ENCODE peak calls at places on chromosomes 16 and 17, in seven cellular contexts. K is lower lobe of right lung; I is cardiac muscle cell; X is heart left ventricle; Q is B cell; P is CD4-positive, alpha-beta T cell; U is endothelial cell. L is an unnamed sample.

GRCh38 chr17:79931517-79932309 is 92.5 kb upstream of the CBX4 start:
- DNase-seq in K (no peak), X (no peak), I (peak), U (no peak), Q (peak), P (no peak), L (no peak)

GRCh38 chr16:65409505-65409904 is 287.6 kb upstream of the CDH11 start:
- DNase-seq in I (no peak), X (no peak), U (no peak), P (no peak), Q (no peak), K (no peak), L (no peak)

GRCh38 chr17:65345261-65346060 is 208.3 kb downstream of the RGS9 start:
- DNase-seq in Q (no peak), U (no peak), I (peak), P (peak), X (no peak), K (no peak), L (no peak)

GRCh38 chr17:59845595-59846390 is 47.0 kb downstream of the TUBD1 start:
- DNase-seq in X (no peak), P (no peak), Q (peak), K (peak), I (peak), U (no peak), L (no peak)

GRCh38 chr17:21678451-21679081 is 13.8 kb upstream of the KCNJ18 start:
- DNase-seq in K (no peak), I (no peak), P (no peak), Q (no peak), X (no peak), U (no peak), L (no peak)

GRCh38 chr16:11024333-11025053 is 80.1 kb downstream of the CLEC16A start:
- DNase-seq in I (no peak), P (no peak), U (no peak), X (no peak), K (no peak), Q (no peak), L (no peak)

GRCh38 chr17:68101992-68102758 is 66.6 kb downstream of the KPNA2 start:
- DNase-seq in X (no peak), Q (peak), K (no peak), I (no peak), P (peak), U (peak), L (no peak)

GRCh38 chr17:4201231-4201630 is 58.2 kb downstream of the CYB5D2 start:
- DNase-seq in K (no peak), U (no peak), I (no peak), X (no peak), P (no peak), Q (no peak), L (no peak)

GRCh38 chr17:9242497-9242881 is 221.2 kb downstream of the NTN1 start:
- DNase-seq in Q (no peak), I (no peak), K (no peak), X (peak), P (no peak), U (no peak), L (no peak)

GRCh38 chr16:50762241-50762640 is 20.4 kb downstream of the CYLD start:
- DNase-seq in U (no peak), Q (no peak), X (no peak), K (no peak), P (no peak), I (no peak), L (no peak)

GRCh38 chr17:6749519-6749918 is 6.3 kb upstream of the XAF1 start:
- DNase-seq in P (no peak), Q (no peak), U (no peak), I (peak), X (no peak), K (no peak), L (no peak)

GRCh38 chr17:82964851-82965341 is 114.5 kb upstream of the METRNL start:
- DNase-seq in I (no peak), Q (no peak), U (no peak), X (no peak), P (no peak), K (no peak), L (no peak)

GRCh38 chr16:47777191-47777590 is 316.1 kb downstream of the PHKB start:
- DNase-seq in I (peak), K (no peak), P (no peak), X (no peak), Q (no peak), U (no peak), L (no peak)

GRCh38 chr17:1010586-1010985 is 13.7 kb downstream of the TIMM22 start:
- DNase-seq in X (no peak), I (no peak), P (no peak), Q (no peak), K (no peak), U (no peak), L (no peak)

GRCh38 chr16:11257131-11257938 is 1.3 kb upstream of the SOCS1 start:
- DNase-seq in P (peak), Q (peak), U (peak), X (peak), K (peak), I (peak), L (peak)

GRCh38 chr17:72121164-72122001 is 563 bp downstream of the SOX9 start:
- DNase-seq in K (peak), X (peak), I (peak), Q (no peak), U (peak), P (no peak), L (no peak)

GRCh38 chr17:35732806-35733136 is 1.3 kb downstream of the RASL10B start:
- DNase-seq in Q (no peak), K (no peak), P (no peak), I (no peak), U (no peak), X (no peak), L (no peak)

GRCh38 chr16:20225334-20225733 is 102.0 kb downstream of the GP2 start:
- DNase-seq in I (no peak), P (no peak), K (no peak), X (no peak), Q (no peak), U (no peak), L (no peak)

GRCh38 chr17:74015316-74015715 is 188.2 kb upstream of the RPL38 start:
- DNase-seq in P (no peak), I (no peak), U (no peak), X (no peak), Q (no peak), K (no peak), L (no peak)

GRCh38 chr17:74016504-74016903 is 187.0 kb upstream of the RPL38 start:
- DNase-seq in U (no peak), P (no peak), K (no peak), Q (no peak), I (no peak), X (no peak), L (no peak)

GRCh38 chr17:74019860-74020259 is 183.6 kb upstream of the RPL38 start:
- DNase-seq in I (no peak), P (no peak), Q (no peak), K (no peak), X (no peak), U (no peak), L (no peak)

GRCh38 chr17:74018116-74018515 is 185.4 kb upstream of the RPL38 start:
- DNase-seq in U (no peak), K (no peak), P (no peak), I (no peak), X (no peak), Q (no peak), L (no peak)

DNA sequence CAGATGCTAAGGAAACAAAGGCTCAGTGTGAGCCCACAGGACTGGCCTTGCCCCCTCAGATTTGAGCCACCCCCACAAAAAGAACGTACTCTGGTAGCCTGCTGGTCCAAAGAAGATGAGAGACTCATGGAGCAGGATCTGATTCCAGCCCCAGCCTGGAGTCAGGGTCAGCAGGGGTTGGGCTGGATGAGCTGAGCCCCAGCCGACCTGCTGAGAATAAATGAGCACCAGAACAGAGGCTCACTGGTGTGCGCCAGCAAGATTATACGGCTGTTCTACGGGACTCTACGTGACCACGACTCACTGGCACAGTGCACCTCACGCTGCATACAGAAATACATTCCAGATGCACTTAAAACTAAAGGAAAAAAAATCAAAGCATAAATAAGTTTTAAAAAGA is 186.0 kb upstream of the RPL38 start:
- DNase-seq in P (no peak), I (no peak), U (no peak), Q (no peak), X (no peak), K (no peak), L (no peak)
- TF ChIP-seq CTCF in P (no peak), I (no peak), U (no peak), Q (no peak), X (no peak), K (no peak), L (no peak)

GRCh38 chr17:40779181-40779909 is 3.0 kb downstream of the KRT27 start:
- DNase-seq in K (peak), P (no peak), I (no peak), X (peak), U (no peak), Q (peak), L (no peak)
- TF ChIP-seq CTCF in K (no peak), P (no peak), I (no peak), X (no peak), U (no peak), Q (no peak), L (no peak)

DNA sequence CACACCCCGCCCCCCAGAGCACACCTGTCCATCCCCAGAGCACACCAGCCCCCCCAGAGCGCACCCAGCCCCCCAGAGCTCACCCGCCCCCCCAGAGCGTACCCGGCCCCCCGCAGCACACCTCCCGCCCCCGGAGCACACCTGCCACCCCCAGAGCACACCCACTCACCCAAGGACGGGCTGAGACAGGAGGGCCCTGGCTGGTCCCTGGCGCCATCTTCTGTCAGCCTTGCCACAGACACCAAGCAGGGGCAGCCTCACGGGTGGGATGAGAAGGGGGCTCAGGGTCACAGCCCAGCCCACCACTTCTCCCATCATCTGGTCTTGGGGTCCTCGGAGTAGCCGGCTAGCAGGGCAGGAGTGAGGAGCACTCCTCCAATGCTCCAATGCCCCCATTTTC is 31.8 kb downstream of the PIEZO1 start:
- DNase-seq in I (no peak), X (no peak), U (no peak), Q (no peak), P (no peak), K (no peak), L (no peak)
- TF ChIP-seq CTCF in I (no peak), X (no peak), U (no peak), Q (no peak), P (no peak), K (no peak), L (no peak)

DNA sequence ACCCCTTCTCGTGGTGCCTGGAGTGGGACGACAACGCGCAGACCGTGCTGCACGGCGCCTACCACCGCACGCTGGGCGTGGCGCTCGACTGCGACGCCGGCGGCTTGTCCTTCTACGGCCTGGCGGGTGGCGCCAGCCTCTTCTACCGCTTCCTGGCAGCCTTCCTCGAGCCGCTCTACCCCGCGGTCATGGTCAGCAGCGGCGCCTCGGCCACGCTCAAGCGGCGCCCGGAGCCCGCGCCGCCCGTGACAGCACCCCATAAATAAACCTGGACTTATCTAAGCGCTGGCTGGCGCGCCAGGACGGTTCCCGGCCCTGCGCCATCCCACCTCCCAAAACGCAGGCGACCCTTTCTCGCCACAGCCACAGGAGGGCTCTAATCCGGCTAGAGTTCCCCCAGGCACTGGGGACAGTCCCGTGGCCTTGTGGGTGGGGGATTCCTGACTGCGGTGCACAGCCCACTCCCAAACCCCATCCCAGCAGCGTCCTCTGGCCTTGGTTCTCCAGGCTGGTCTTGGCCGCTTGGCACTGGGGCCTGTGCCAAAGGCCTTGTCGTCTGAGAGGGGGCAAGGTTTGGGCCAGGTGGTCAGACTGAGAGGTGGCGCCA is 10.2 kb upstream of the SLC16A5 start:
- DNase-seq in I (peak), Q (peak), X (peak), K (peak), U (no peak), P (peak), L (no peak)
- TF ChIP-seq CTCF in I (no peak), Q (no peak), X (peak), K (peak), U (no peak), P (no peak), L (no peak)

DNA sequence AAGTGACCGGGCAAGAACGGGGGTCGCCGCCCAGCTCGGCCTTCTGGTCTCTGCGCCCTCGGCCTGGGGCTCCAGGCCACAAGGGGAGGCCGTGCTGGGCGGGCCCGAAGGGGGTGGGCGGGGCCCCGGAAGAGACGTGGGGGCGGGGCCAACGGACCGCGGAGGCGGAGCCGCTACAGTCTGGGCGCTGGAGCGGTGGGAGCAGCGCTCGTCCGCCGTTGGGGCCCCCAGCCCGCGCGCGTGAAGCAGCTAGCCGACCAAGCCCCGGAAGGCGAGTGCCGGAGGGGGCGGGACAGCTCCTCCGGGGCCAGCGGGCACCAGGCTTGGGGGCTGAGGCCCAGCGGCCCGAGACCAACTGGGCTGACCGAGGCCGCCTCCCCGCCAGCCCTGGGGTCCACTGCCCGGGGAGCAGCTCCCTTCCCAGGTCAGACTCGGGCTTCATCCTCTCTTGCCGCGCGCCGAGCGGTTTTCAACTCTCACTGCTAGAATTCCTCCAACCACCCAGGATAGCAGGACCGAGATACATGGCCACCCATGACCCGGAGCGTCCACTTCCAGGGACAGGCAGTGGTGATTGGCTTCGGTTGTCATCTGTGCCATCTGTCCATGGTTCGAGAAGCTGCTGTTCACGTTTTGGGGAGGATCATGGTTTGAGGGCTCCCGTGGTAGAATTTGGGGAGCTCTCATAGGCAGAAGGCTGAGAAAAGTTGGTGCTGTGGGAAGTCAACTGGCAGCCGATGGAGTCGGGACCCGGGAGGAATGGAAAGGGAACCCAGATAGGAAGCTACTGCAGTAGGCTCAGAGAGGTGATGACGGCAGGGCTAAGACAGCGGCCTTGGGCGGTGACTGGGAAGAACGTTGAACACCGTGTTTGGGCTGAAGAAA is 44.6 kb upstream of the LCMT1 start:
- DNase-seq in P (peak), Q (peak), I (peak), U (peak), X (peak), K (peak), L (peak)
- TF ChIP-seq CTCF in P (no peak), Q (no peak), I (no peak), U (no peak), X (no peak), K (no peak), L (no peak)

DNA sequence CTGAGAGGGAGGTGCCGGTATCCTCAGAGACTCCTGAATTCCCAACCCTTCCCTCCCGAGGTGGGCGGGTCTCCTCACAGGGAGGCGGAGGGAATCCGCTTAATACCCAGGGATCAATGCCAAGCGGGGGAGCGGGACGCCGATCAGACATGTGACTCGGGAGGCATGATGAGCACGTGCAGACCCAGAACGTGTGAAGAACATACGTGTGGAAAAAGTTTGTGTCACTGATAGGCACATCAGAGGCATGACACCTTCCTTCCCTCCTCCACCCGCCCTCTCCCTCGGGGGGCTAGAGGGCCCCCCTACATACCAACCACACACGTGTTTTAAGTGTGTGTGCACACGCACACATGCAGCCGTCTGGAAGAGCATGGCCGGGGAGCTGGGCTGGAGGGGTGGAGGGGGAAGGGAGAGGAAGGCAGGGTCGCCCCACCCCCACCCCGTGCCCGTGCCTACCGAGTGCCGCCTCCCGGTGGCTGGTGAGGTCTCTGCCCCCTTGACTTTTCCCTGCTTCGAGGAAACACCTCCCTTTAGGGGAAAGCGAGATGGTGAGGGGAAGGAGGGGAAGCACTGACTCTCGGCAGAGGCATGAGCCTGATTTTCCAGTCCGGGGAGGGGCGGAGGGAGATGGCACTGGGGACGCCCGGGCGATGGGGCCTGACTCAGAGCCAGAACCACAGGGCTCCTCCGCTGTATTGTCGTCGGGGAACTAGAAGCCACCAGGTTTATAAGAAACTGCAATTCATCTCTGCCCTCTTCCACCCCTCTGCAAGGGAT is 12.1 kb upstream of the TBX21 start:
- DNase-seq in I (peak), P (peak), U (no peak), Q (peak), K (no peak), X (no peak), L (no peak)
- TF ChIP-seq CTCF in I (no peak), P (no peak), U (no peak), Q (no peak), K (no peak), X (no peak), L (no peak)

GRCh38 chr17:56676807-56677206 is 83.3 kb downstream of the NOG start:
- DNase-seq in P (no peak), K (no peak), Q (no peak), I (no peak), U (no peak), X (no peak), L (no peak)
- TF ChIP-seq CTCF in P (no peak), K (no peak), Q (no peak), I (no peak), U (no peak), X (no peak), L (no peak)

DNA sequence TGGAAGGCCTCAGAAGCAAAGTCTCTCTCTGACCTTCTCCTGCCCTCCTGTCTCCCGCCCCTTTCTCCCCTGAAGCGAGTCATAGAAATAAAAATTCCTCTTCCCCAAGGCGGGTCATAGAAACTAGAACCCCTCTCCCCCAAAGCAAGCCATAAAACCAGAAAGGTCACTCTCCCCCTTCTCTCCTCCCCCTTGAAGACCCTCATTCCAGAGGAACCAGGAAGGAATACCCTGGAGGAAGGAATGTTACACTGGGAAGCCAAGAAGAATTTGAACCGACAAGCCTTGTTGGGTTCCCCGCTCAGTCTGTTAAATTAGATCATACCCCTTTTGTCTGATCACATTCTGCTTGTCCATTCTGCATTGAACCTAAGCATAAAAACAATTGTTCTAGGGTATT is 2.7 kb upstream of the GJC1 start:
- DNase-seq in P (no peak), I (no peak), U (no peak), X (no peak), Q (no peak), K (no peak), L (no peak)
- TF ChIP-seq CTCF in P (no peak), I (no peak), U (no peak), X (no peak), Q (no peak), K (no peak), L (no peak)

DNA sequence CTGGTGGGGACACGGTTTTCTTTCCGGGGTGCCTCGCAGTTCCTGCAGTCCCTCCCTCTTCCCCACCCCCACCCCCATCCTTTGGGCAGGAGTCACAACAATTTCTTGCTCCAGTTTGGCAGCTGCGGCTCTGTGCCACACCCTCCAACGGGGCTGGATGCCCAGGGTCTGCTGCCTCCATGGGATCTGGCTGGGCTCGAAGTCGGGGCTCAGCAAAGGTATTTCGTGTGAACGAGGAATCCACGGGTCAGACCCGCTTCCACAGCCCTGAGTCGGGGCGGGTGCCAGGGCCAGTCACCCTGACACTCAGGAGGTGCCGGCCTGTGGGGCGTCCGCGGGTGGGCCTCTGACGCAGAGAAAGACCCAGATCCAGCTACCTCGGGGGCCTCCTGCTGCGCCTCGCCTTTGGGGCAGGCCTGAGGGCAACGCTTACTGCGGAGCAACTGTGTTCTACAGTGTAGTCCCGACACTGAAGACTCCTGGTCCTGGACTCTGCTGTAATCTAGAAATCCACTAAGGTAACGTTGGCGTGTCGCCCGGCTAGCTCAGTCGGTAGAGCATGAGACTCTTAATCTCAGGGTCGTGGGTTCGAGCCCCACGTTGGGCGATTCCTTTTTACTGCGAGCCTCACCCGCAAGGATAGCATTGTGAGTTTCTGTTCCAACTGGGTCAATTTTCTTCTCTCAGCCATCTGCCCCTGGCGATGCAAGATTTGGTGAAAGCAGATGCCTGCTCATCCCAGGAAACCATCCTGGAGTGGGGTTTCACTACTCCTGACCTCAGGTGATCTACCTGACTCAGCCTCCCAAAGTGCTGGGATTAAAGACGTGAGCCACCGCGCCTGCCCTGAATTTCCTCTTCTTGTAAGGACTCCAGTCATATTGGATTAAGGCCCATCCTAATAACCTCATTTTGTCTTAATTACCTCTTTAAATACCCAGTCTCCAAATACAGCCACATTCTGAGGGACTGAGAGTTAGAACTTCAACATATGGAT is 12.5 kb upstream of the OR1F1 start:
- DNase-seq in X (no peak), Q (no peak), U (no peak), K (peak), I (peak), P (no peak), L (no peak)
- TF ChIP-seq CTCF in X (no peak), Q (no peak), U (no peak), K (no peak), I (no peak), P (no peak), L (no peak)

L was measured in D721Med.